ENCODE peak calls at places on chromosomes 16 and 17, in eight cellular contexts. D is stimulated activated naive B cell treated with anti-CD40 and anti-IgM and Interleukin-4, amounts not matched to agents 10 μg/mL and 1 μg/mL and 100 μg/mL, for 72 hours; H is EL; M is fibroblast of mammary gland; I is cardiac muscle cell; G is glutamatergic neuron; N is stimulated activated CD8-positive, alpha-beta memory T cell treated with anti-CD3 and anti-CD28 coated beads, Interleukin-2, amount 100 ng/mL, for 48 hours; X is GOT3. Z is an unnamed sample.

GRCh38 chr17:48011405-48012150 is 26.0 kb downstream of the COPZ2 start:
- DNase-seq in H (peak; percentile 71), I (peak; percentile 56), N (no peak), D (no peak), M (peak; percentile 48), X (no peak), G (peak; percentile 62), Z (peak; percentile 55)

GRCh38 chr16:82071421-82071820 is 36.4 kb downstream of the HSD17B2 start:
- DNase-seq in D (no peak), H (no peak), G (no peak), N (no peak), M (no peak), X (no peak), I (no peak), Z (no peak)

GRCh38 chr17:76179496-76180467 is 38.7 kb upstream of the FOXJ1 start:
- DNase-seq in H (peak; percentile 30), D (no peak), I (peak; percentile 51), M (peak; percentile 23), X (no peak), G (no peak), N (no peak), Z (peak; percentile 50)

GRCh38 chr16:68408967-68409366 is 39.3 kb downstream of the SMPD3 start:
- DNase-seq in N (no peak), X (no peak), I (no peak), M (no peak), D (no peak), H (no peak), G (no peak), Z (no peak)

GRCh38 chr17:38587956-38588771 is 17.6 kb downstream of the SRCIN1 start:
- DNase-seq in M (no peak), H (no peak), G (peak; percentile 67), I (no peak), N (no peak), X (no peak), D (no peak), Z (no peak)

GRCh38 chr17:6510321-6511023 is 45.9 kb downstream of the PITPNM3 start:
- DNase-seq in M (no peak), X (no peak), G (no peak), I (no peak), N (no peak), D (no peak), H (peak; percentile 48), Z (no peak)

GRCh38 chr17:33962857-33963655 is 292.0 kb upstream of the CCL2 start:
- DNase-seq in N (no peak), H (no peak), X (no peak), M (no peak), G (no peak), I (no peak), D (peak; percentile 17), Z (no peak)

GRCh38 chr16:85903576-85903975 is 4.6 kb downstream of the IRF8 start:
- DNase-seq in X (no peak), H (no peak), G (no peak), N (no peak), I (no peak), M (no peak), D (peak; percentile 63), Z (no peak)

GRCh38 chr16:67162439-67163163 is 1.9 kb upstream of the HSF4 start:
- DNase-seq in H (no peak), I (peak; percentile 34), D (no peak), G (no peak), X (no peak), M (no peak), N (no peak), Z (peak; percentile 72)

GRCh38 chr17:47697948-47698711 is 4.2 kb downstream of the TBKBP1 start:
- DNase-seq in X (no peak), H (no peak), N (no peak), I (no peak), M (no peak), D (no peak), G (no peak), Z (no peak)

GRCh38 chr17:57448288-57449283 is 192.3 kb downstream of the MSI2 start:
- DNase-seq in G (no peak), D (no peak), I (no peak), M (no peak), H (no peak), X (no peak), N (no peak), Z (no peak)

GRCh38 chr17:33983824-33984574 is 271.1 kb upstream of the CCL2 start:
- DNase-seq in D (no peak), H (no peak), M (no peak), I (no peak), G (no peak), X (no peak), N (no peak), Z (no peak)

Z was measured in choroid plexus epithelial cell.